ENCODE peak calls at places on chromosomes 5 and 9, in ten cellular contexts. X, Z, K, T, C, U, O, B, W and A are unnamed samples.

GRCh38 chr5:79850316-79850822 is 140.7 kb downstream of the MTX3 start:
- DNase-seq in Z (no peak), O (no peak), U (no peak), C (no peak), W (no peak), X (no peak), K (no peak), T (peak), B (no peak), A (no peak)

GRCh38 chr5:107538331-107539162 is 132.2 kb downstream of the EFNA5 start:
- DNase-seq in T (no peak), O (no peak), Z (no peak), U (no peak), B (no peak), K (no peak), C (no peak), X (no peak), W (no peak), A (no peak)

GRCh38 chr5:73519531-73520283 is 21.5 kb downstream of the BTF3 start:
- DNase-seq in C (peak), K (peak), B (peak), Z (peak), W (peak), U (no peak), T (no peak), O (peak), X (peak), A (peak)

GRCh38 chr5:173707392-173707791 is 90.9 kb upstream of the BOD1 start:
- DNase-seq in X (no peak), W (no peak), U (no peak), C (no peak), O (no peak), B (no peak), K (no peak), T (no peak), Z (peak), A (no peak)

GRCh38 chr5:98314262-98314661 is 459.2 kb upstream of the RGMB start:
- DNase-seq in X (no peak), K (peak), O (no peak), Z (no peak), C (no peak), B (no peak), T (no peak), U (no peak), W (no peak), A (peak)

GRCh38 chr5:92605591-92605990 is 975.4 kb downstream of the NR2F1-AS1 start:
- DNase-seq in O (no peak), C (no peak), B (no peak), K (no peak), W (no peak), T (no peak), X (no peak), Z (no peak), U (no peak), A (no peak)

GRCh38 chr5:134136221-134136631 is 21.7 kb downstream of the TCF7 start:
- DNase-seq in O (no peak), X (no peak), B (no peak), W (no peak), C (no peak), U (peak), Z (peak), K (no peak), T (peak), A (no peak)

GRCh38 chr9:119278138-119278537 is 91.1 kb downstream of the BRINP1 start:
- DNase-seq in K (no peak), W (no peak), B (no peak), C (no peak), X (no peak), Z (no peak), O (no peak), T (no peak), U (no peak), A (no peak)

GRCh38 chr5:17021363-17021932 is 85.4 kb upstream of the MYO10 start:
- DNase-seq in O (no peak), K (no peak), U (no peak), Z (peak), T (no peak), B (no peak), W (no peak), C (no peak), X (no peak), A (no peak)

GRCh38 chr9:87084407-87084806 is 137.1 kb upstream of the GAS1 start:
- DNase-seq in X (no peak), C (no peak), U (no peak), Z (no peak), O (no peak), B (no peak), K (no peak), T (no peak), W (no peak), A (no peak)

GRCh38 chr9:87081523-87081922 is 134.2 kb upstream of the GAS1 start:
- DNase-seq in T (no peak), X (no peak), B (no peak), K (no peak), W (no peak), U (no peak), O (no peak), Z (no peak), C (no peak), A (no peak)

GRCh38 chr9:87077986-87078385 is 130.7 kb upstream of the GAS1 start:
- DNase-seq in C (no peak), T (no peak), Z (no peak), B (no peak), X (no peak), W (no peak), O (no peak), U (no peak), K (no peak), A (no peak)

GRCh38 chr9:87083986-87084385 is 136.7 kb upstream of the GAS1 start:
- DNase-seq in X (no peak), C (no peak), W (no peak), T (no peak), B (no peak), Z (no peak), U (no peak), K (no peak), O (no peak), A (no peak)

GRCh38 chr9:87080512-87081225 is 133.4 kb upstream of the GAS1 start:
- DNase-seq in X (no peak), Z (no peak), K (no peak), B (no peak), U (no peak), O (no peak), C (peak), T (no peak), W (no peak), A (no peak)
- TF ChIP-seq CTCF in X (peak), Z (no peak), K (no peak), B (peak), U (no peak), O (no peak), C (peak), T (no peak), W (no peak), A (no peak)

DNA sequence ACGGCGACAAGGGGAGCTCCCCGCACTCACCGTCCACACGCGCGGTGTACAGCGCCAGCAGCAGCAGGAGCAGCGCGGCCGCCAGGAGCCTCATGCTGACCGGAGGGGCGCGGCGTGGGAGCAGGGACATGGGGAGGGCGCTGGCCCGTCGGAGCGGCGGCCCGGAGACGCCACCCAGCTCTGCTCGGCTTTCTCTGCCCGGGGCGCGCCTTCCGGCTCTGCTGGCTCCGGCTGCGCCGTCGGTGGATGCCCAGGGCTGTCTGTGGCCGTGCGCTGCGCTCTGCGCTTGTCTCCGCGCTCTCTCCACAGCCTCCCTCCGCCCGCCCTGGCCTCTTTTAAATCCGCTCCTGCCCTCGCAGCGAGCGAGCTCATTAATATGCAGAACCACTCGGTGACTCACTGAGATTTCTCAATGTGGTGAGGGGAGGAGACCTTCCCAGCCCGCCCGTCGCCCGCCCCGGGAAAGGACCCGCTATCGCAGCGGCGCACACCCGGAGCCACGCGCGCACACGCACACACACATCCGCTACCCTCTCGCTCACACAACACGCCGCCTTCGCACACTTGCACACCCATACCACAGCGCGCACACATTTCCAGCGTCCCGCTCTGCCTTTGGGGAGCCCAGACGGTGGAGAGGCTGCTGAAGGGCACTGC is at the start of gene CXCL14:
- DNase-seq in Z (peak), K (no peak), U (peak), X (no peak), T (no peak), W (no peak), B (no peak), C (peak), O (no peak), A (no peak)
- TF ChIP-seq POLR2AphosphoS5 in Z (no peak), K (no peak), U (peak), X (no peak), T (peak), W (no peak), B (no peak), C (no peak), O (no peak), A (no peak)

GRCh38 chr5:166979576-166979975 is 1311.9 kb upstream of the WWC1 start:
- DNase-seq in Z (no peak), K (no peak), O (no peak), B (no peak), T (no peak), C (peak), U (no peak), W (no peak), X (no peak), A (no peak)
- H3K27ac ChIP-seq in Z (no peak), K (no peak), O (no peak), B (no peak), T (peak), C (peak), U (no peak), W (no peak), X (no peak), A (no peak)

GRCh38 chr9:91946825-91947224 is 3.2 kb downstream of the ROR2 start:
- DNase-seq in B (no peak), O (no peak), K (no peak), C (no peak), U (no peak), X (no peak), T (no peak), Z (no peak), W (no peak), A (no peak)
- TF ChIP-seq CTCF in B (no peak), O (no peak), K (no peak), C (no peak), U (no peak), X (no peak), T (no peak), Z (no peak), W (no peak), A (no peak)

DNA sequence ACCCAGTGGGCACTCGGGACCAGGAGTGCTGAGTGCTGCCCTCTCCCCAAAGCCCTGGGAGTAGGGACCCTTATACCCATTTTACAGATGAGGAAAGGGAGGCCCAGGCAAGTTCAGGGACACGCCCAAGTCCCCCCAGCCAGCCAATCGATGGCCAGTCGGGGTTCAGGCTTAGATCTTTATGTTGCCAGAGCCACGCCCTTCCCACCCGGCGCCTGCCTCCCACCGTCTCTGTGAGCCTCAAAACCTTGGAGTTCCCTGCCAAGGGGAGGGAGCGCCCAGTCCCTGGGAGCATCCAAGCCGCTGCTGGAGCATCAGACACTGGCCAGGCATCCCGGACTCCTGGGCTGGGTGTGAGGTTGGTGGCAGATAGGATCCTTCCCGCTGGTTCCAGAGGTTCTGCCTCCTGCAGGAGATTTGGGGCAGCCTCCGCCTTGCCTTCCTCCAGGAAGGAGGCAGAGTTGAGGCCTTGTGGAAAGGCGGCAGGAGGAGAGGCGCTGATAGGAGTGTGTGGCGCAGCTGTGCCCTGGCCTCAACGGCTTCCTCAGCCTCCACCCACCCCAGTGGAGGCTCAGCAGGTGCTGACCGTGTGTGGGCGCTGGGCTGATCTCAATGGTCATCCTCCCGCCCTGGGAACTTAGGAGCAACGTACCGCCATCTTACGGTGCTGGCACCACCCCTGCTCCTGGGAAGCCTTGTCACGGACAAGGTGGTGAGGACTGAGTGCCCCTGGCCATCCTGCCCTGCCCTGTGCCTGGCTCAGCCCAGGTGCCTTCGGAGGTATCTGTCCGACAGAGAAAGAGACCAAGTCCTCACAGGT is 10.1 kb downstream of the NCS1 start:
- DNase-seq in K (no peak), C (no peak), T (no peak), U (no peak), W (no peak), O (no peak), Z (no peak), B (no peak), X (no peak), A (no peak)
- TF ChIP-seq POLR2AphosphoS5 in K (no peak), C (no peak), T (peak), U (no peak), W (no peak), O (no peak), Z (no peak), B (no peak), X (no peak), A (no peak)

DNA sequence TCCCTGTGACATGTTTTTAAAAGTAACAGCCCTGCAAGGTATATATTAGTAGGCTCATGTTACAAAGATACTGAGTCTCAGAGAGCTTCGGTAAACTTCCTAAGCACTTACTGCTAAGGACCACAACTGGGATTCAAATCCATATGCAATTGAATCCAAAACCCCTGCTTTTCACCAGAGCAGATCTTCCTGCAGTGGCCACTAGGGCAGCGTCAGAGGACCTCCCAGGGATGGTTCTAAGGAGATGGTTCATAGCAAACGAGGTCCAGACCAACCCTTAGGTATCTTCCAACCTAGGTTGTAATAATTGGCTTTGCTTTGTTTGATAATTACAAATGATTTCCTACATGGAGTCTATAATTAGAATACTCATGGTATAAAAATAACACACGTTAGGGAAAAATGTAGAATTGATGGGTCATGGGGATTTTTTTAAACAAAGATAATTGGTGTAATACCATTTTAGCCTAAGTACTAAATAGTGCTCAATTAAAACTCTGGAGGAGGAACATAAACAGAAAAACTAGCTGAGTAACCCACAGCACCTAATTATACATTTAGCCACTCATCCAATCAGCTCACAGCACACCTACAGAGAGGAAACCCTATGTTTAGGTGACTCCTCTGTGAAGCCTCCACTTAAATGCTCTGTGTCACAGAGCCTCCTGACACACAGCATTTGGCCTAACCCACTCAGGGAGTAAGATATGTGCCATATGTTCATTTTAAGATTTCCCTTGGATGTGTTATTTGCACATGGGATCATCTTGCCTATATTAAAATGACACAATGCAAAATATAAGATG is 10.0 kb upstream of the CAST start:
- DNase-seq in X (no peak), C (peak), O (no peak), W (no peak), U (no peak), T (no peak), Z (no peak), B (peak), K (no peak), A (no peak)
- H3K27ac ChIP-seq in X (no peak), C (no peak), O (no peak), W (no peak), U (no peak), T (no peak), Z (no peak), B (no peak), K (no peak), A (no peak)

GRCh38 chr9:20369391-20369790 is 252.9 kb downstream of the MLLT3 start:
- DNase-seq in X (no peak), K (no peak), U (no peak), B (no peak), Z (no peak), T (no peak), C (no peak), O (no peak), W (no peak), A (no peak)
- TF ChIP-seq CTCF in X (peak), K (no peak), U (no peak), B (no peak), Z (no peak), T (no peak), C (no peak), O (no peak), W (no peak), A (no peak)

GRCh38 chr9:111438576-111439235 is 45.5 kb downstream of the ECPAS start:
- DNase-seq in X (no peak), K (no peak), B (no peak), O (no peak), W (no peak), T (no peak), Z (no peak), U (no peak), C (no peak), A (peak)

GRCh38 chr9:111440226-111440625 is 44.0 kb downstream of the ECPAS start:
- DNase-seq in Z (no peak), U (no peak), C (no peak), T (no peak), B (no peak), K (no peak), X (no peak), W (no peak), O (no peak), A (no peak)

GRCh38 chr9:111442360-111443027 is 41.7 kb downstream of the ECPAS start:
- DNase-seq in X (no peak), O (no peak), B (no peak), Z (no peak), U (no peak), T (no peak), K (no peak), C (no peak), W (no peak), A (no peak)

GRCh38 chr9:111443454-111443853 is 40.7 kb downstream of the ECPAS start:
- DNase-seq in Z (no peak), B (no peak), T (no peak), K (no peak), W (no peak), X (no peak), O (no peak), U (no peak), C (no peak), A (no peak)
- TF ChIP-seq POLR2AphosphoS5 in Z (no peak), B (no peak), T (no peak), K (no peak), W (no peak), X (no peak), O (no peak), U (no peak), C (no peak), A (no peak)

DNA sequence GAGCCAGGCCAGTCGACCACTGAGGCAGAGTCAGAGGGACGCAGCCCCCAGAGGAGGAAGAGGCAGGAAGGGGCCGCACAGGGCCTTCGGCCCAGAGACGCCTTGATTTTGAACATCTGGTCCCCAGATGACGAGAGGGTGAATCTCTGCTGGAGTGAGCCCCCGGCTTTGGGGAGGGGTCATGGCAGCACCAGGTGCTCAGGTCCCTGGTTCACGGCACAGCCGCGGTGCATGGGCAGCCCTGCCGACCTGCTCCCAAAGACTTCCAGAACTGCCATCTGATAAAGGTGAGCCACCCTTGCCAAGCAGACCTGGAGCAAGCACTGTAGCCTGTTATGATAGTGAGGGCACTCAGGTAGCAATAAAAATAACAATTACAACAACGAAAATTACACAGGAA is 29.8 kb downstream of the LPCAT1 start:
- DNase-seq in X (no peak), U (no peak), C (no peak), T (no peak), W (no peak), B (no peak), Z (no peak), O (no peak), K (no peak), A (no peak)
- H3K27ac ChIP-seq in X (no peak), U (peak), C (no peak), T (no peak), W (no peak), B (no peak), Z (no peak), O (peak), K (no peak), A (no peak)